ENCODE peak calls at places on chromosomes 2 and 18, in six cellular contexts. V is HuH-7.5, N is naive B cell, A is neuronal stem cell, X is NCI-H2081, S is Calu3. I is an unnamed sample.

GRCh38 chr2:84223191-84223590 is 235.9 kb downstream of the SUCLG1 start:
- DNase-seq in N (no peak), A (no peak), V (no peak), S (no peak), X (no peak), I (no peak)

GRCh38 chr2:57880967-57881366 is 165.6 kb upstream of the VRK2 start:
- DNase-seq in X (peak; percentile 53), V (no peak), A (no peak), S (no peak), N (no peak), I (no peak)

GRCh38 chr2:209773377-209773776 is 1.7 kb downstream of the UNC80 start:
- DNase-seq in N (no peak), X (peak; percentile 36), S (no peak), V (peak; percentile 3), A (no peak), I (no peak)

GRCh38 chr18:23526516-23527063 is 23.3 kb downstream of the RMC1 start:
- DNase-seq in N (no peak), S (no peak), X (no peak), A (no peak), V (no peak), I (no peak)

GRCh38 chr18:38545071-38545470 is 979.5 kb upstream of the CELF4 start:
- DNase-seq in X (peak; percentile 25), N (no peak), V (no peak), S (peak; percentile 42), A (no peak), I (no peak)

GRCh38 chr2:236121546-236121945 is 46.6 kb downstream of the GBX2 start:
- DNase-seq in N (no peak), A (no peak), X (no peak), S (no peak), V (no peak), I (no peak)

GRCh38 chr2:147255812-147256211 is 589.0 kb upstream of the ACVR2A start:
- DNase-seq in N (no peak), A (no peak), X (no peak), V (no peak), S (no peak), I (no peak)

GRCh38 chr2:5538717-5539116 is 153.5 kb upstream of the SOX11 start:
- DNase-seq in N (no peak), A (no peak), V (no peak), X (no peak), S (no peak), I (no peak)